ENCODE peak calls at places on chromosomes 4 and X, in nine cellular contexts. T is stimulated activated CD8-positive, alpha-beta memory T cell treated with anti-CD3 and anti-CD28 coated beads, Interleukin-2, amount 100 ng/mL, for 1 hour; C is stomach; Q is type B pancreatic cell; D is activated CD4-positive, CD25-positive, alpha-beta regulatory T cell treated with anti-CD3 and anti-CD28 coated beads, Interleukin-2, amount 50 U/mL, for 72 hours; N is AG08396; B is COR-L47; V is activated CD8-positive, alpha-beta memory T cell treated with anti-CD3 and anti-CD28 coated beads for 48 hours; E is naive thymus-derived CD8-positive, alpha-beta T cell. K is an unnamed sample.

GRCh38 chr4:145935253-145936141 is 3.1 kb downstream of the ZNF827 start:
- DNase-seq in T (no peak), N (no peak), D (no peak), C (peak), B (peak), Q (no peak), V (no peak), E (no peak), K (no peak)

GRCh38 chr4:137892134-137892533 is 350.0 kb downstream of the SLC7A11 start:
- DNase-seq in B (no peak), T (no peak), Q (no peak), V (no peak), E (no peak), D (no peak), N (no peak), C (no peak), K (no peak)

GRCh38 chr4:166252487-166253402 is 379.7 kb downstream of the TLL1 start:
- DNase-seq in B (peak), C (no peak), Q (no peak), V (no peak), T (no peak), N (no peak), E (no peak), D (no peak), K (no peak)

GRCh38 chrX:66004928-66005831 is 34.7 kb downstream of the VSIG4 start:
- DNase-seq in E (no peak), C (no peak), D (no peak), T (no peak), Q (no peak), N (no peak), B (no peak), V (no peak), K (no peak)

GRCh38 chr4:41572414-41572986 is 34.5 kb downstream of the LIMCH1 start:
- DNase-seq in N (no peak), V (no peak), E (no peak), D (no peak), Q (no peak), C (no peak), B (no peak), T (no peak), K (no peak)

GRCh38 chr4:5757536-5757935 is 46.5 kb downstream of the EVC start:
- DNase-seq in N (no peak), B (no peak), E (no peak), C (no peak), V (no peak), D (no peak), T (no peak), Q (no peak), K (no peak)

GRCh38 chr4:7620086-7620813 is 185.5 kb upstream of the PSAPL1 start:
- DNase-seq in D (no peak), V (no peak), Q (no peak), N (no peak), T (no peak), C (no peak), E (no peak), B (no peak), K (no peak)

GRCh38 chr4:87498446-87498900 is 30.7 kb downstream of the SPARCL1 start:
- DNase-seq in D (no peak), C (no peak), E (no peak), T (no peak), B (no peak), N (no peak), Q (no peak), V (no peak), K (no peak)

GRCh38 chr4:46124773-46125172 is 919 bp upstream of the GABRG1 start:
- DNase-seq in B (peak), E (no peak), V (no peak), N (no peak), T (no peak), C (no peak), D (no peak), Q (no peak), K (no peak)

GRCh38 chr4:175273995-175274753 is 356.0 kb downstream of the ADAM29 start:
- DNase-seq in Q (no peak), C (no peak), B (no peak), E (no peak), D (no peak), N (no peak), T (no peak), V (no peak), K (no peak)

GRCh38 chrX:15751160-15751819 is 13.2 kb downstream of the CA5B start:
- DNase-seq in N (peak), B (no peak), D (no peak), V (no peak), C (no peak), T (no peak), E (no peak), Q (no peak), K (no peak)

GRCh38 chrX:109826954-109827708 is 94.1 kb upstream of the ACSL4 start:
- DNase-seq in Q (no peak), V (no peak), N (peak), C (no peak), T (no peak), E (no peak), D (no peak), B (no peak), K (no peak)

GRCh38 chr4:963276-964225 is 9.8 kb downstream of the DGKQ start:
- DNase-seq in V (no peak), N (no peak), C (no peak), E (no peak), B (peak), T (no peak), D (no peak), Q (no peak), K (no peak)

GRCh38 chr4:37780444-37781133 is 45.9 kb upstream of the PGM2 start:
- DNase-seq in E (peak), Q (no peak), V (no peak), T (peak), B (no peak), C (peak), N (no peak), D (no peak), K (peak)

GRCh38 chrX:7159132-7159861 is 11.3 kb upstream of the PUDP start:
- DNase-seq in V (no peak), T (no peak), B (no peak), Q (no peak), N (peak), D (no peak), E (no peak), C (peak), K (no peak)

GRCh38 chrX:22095306-22095705 is 63.2 kb downstream of the PHEX start:
- DNase-seq in D (no peak), C (no peak), B (no peak), N (peak), V (no peak), E (no peak), Q (no peak), T (no peak), K (no peak)

GRCh38 chr4:13816472-13816871 is 188.9 kb upstream of the BOD1L1 start:
- DNase-seq in E (no peak), Q (no peak), C (no peak), N (no peak), D (no peak), B (no peak), T (no peak), V (no peak), K (no peak)

GRCh38 chrX:125505207-125505606 is 185.5 kb downstream of the TEX13C start:
- DNase-seq in V (no peak), Q (no peak), N (no peak), B (no peak), E (no peak), D (no peak), C (no peak), T (no peak), K (no peak)

GRCh38 chrX:1592128-1592862 is 891 bp downstream of the AKAP17A start:
- DNase-seq in Q (no peak), B (no peak), D (no peak), E (no peak), N (peak), V (no peak), C (peak), T (no peak), K (no peak)

GRCh38 chr4:117660668-117661067 is 373.6 kb upstream of the NDST3 start:
- DNase-seq in V (no peak), T (no peak), B (no peak), E (no peak), N (no peak), Q (no peak), C (no peak), D (no peak), K (no peak)

GRCh38 chr4:74755486-74755885 is 38.8 kb downstream of the BTC start:
- DNase-seq in Q (no peak), B (no peak), D (no peak), C (no peak), T (no peak), V (no peak), E (no peak), N (peak), K (no peak)

GRCh38 chr4:4867745-4868505 is 8.5 kb downstream of the MSX1 start:
- DNase-seq in N (peak), D (no peak), V (no peak), E (no peak), T (no peak), C (no peak), B (no peak), Q (no peak), K (no peak)

GRCh38 chr4:84279678-84280077 is 219.4 kb downstream of the NKX6-1 start:
- DNase-seq in C (no peak), D (no peak), N (peak), Q (no peak), T (no peak), E (no peak), V (no peak), B (no peak), K (no peak)

GRCh38 chr4:24771241-24771640 is 24.1 kb upstream of the SOD3 start:
- DNase-seq in E (no peak), V (no peak), T (no peak), N (no peak), B (no peak), C (no peak), Q (no peak), D (no peak), K (no peak)

GRCh38 chrX:38880460-38880859 is 79.2 kb downstream of the MID1IP1 start:
- DNase-seq in B (no peak), N (peak), V (no peak), C (no peak), T (no peak), E (no peak), Q (no peak), D (no peak), K (no peak)

GRCh38 chrX:14676431-14676830 is 147.1 kb downstream of the GLRA2 start:
- DNase-seq in Q (no peak), D (no peak), N (no peak), C (no peak), B (no peak), E (no peak), T (no peak), V (no peak), K (no peak)

GRCh38 chrX:41381685-41382084 is 47.7 kb downstream of the DDX3X start:
- DNase-seq in B (no peak), T (no peak), E (no peak), C (peak), D (no peak), N (peak), V (no peak), Q (no peak), K (no peak)

GRCh38 chrX:9522756-9523155 is 57.9 kb downstream of the TBL1X start:
- DNase-seq in V (no peak), B (no peak), E (no peak), C (no peak), D (no peak), N (no peak), T (no peak), Q (no peak), K (no peak)

GRCh38 chrX:151776113-151776790 is 41.7 kb downstream of the CNGA2 start:
- DNase-seq in B (no peak), T (no peak), V (no peak), D (no peak), E (no peak), Q (no peak), C (no peak), N (no peak), K (no peak)

GRCh38 chrX:73768886-73769285 is 205.9 kb downstream of the CHIC1 start:
- DNase-seq in B (no peak), T (no peak), V (no peak), E (no peak), C (no peak), Q (no peak), D (no peak), N (no peak), K (no peak)

GRCh38 chr4:20249333-20249732 is 2.4 kb upstream of the SLIT2 start:
- DNase-seq in C (no peak), T (no peak), Q (no peak), D (no peak), E (no peak), N (peak), V (no peak), B (peak), K (no peak)

GRCh38 chr4:1517592-1518411 is 111.6 kb upstream of the NKX1-1 start:
- DNase-seq in E (no peak), B (no peak), Q (no peak), V (no peak), C (no peak), D (no peak), T (no peak), N (no peak), K (no peak)

GRCh38 chr4:545612-546011 is 30.5 kb downstream of the TMEM271 start:
- DNase-seq in N (no peak), C (no peak), Q (peak), B (no peak), T (no peak), D (no peak), E (no peak), V (no peak), K (no peak)

GRCh38 chr4:127012549-127012948 is 620.2 kb upstream of the INTU start:
- DNase-seq in B (no peak), N (no peak), E (no peak), D (no peak), C (no peak), V (no peak), Q (no peak), T (no peak), K (no peak)

GRCh38 chrX:39772057-39772832 is 325.5 kb downstream of the BCOR start:
- DNase-seq in N (no peak), D (peak), E (no peak), B (no peak), T (no peak), Q (no peak), V (no peak), C (peak), K (no peak)